ENCODE peak calls at places on chromosomes 12 and 14, in four cellular contexts. W is K562, I is GM12878, K is HepG2. P is an unnamed sample.

GRCh38 chr14:60734465-60735242 is at the start of gene MNAT1:
- DNase-seq in W (peak; percentile 25), I (peak; percentile 56), K (peak; percentile 66), P (peak; percentile 79)

GRCh38 chr12:42125372-42125767 is 19.3 kb downstream of the GXYLT1 start:
- DNase-seq in W (no peak), I (no peak), K (no peak), P (no peak)

GRCh38 chr14:95935228-95935822 is 58.7 kb downstream of the TUNAR start:
- DNase-seq in W (peak; percentile 24), I (no peak), K (peak; percentile 6), P (no peak)

GRCh38 chr14:104121142-104121541 is 17.2 kb upstream of the KIF26A start:
- DNase-seq in W (no peak), I (no peak), K (no peak), P (no peak)

GRCh38 chr12:6281081-6281809 is 29.2 kb upstream of the PLEKHG6 start:
- DNase-seq in W (no peak), I (no peak), K (no peak), P (no peak)

GRCh38 chr14:54226103-54226502 is 170.7 kb upstream of the CDKN3 start:
- DNase-seq in W (no peak), I (no peak), K (no peak), P (no peak)

GRCh38 chr14:73795466-73795865 is 56.2 kb upstream of the PTGR2 start:
- DNase-seq in W (no peak), I (no peak), K (no peak), P (no peak)

GRCh38 chr12:127120851-127121250 is 1146.1 kb upstream of the TMEM132C start:
- DNase-seq in W (no peak), I (no peak), K (no peak), P (no peak)

GRCh38 chr14:34741840-34742239 is 27.4 kb upstream of the CFL2 start:
- DNase-seq in W (no peak), I (no peak), K (no peak), P (no peak)

GRCh38 chr14:94646481-94646880 is 34.3 kb downstream of the SERPINA3 start:
- DNase-seq in W (no peak), I (no peak), K (no peak), P (no peak)

GRCh38 chr14:90999299-90999698 is 61.1 kb downstream of the RPS6KA5 start:
- DNase-seq in W (no peak), I (no peak), K (no peak), P (no peak)

GRCh38 chr12:121003650-121004049 is 12.6 kb downstream of the C12orf43 start:
- DNase-seq in W (no peak), I (no peak), K (peak; percentile 46), P (no peak)

GRCh38 chr14:56552615-56553014 is 27.0 kb upstream of the TMEM260 start:
- DNase-seq in W (no peak), I (no peak), K (no peak), P (no peak)

GRCh38 chr14:41285193-41285748 is 321.4 kb upstream of the LRFN5 start:
- DNase-seq in W (no peak), I (no peak), K (peak; percentile 40), P (no peak)

GRCh38 chr12:90010089-90010488 is 301.5 kb upstream of the ATP2B1 start:
- DNase-seq in W (no peak), I (no peak), K (no peak), P (no peak)

GRCh38 chr12:14902465-14902864 is 16.8 kb upstream of the MGP start:
- DNase-seq in W (no peak), I (no peak), K (no peak), P (no peak)

GRCh38 chr14:101102875-101103274 is 199.4 kb upstream of the RTL1 start:
- DNase-seq in W (no peak), I (no peak), K (no peak), P (peak; percentile 61)

GRCh38 chr12:81492131-81492720 is 266.9 kb downstream of the PPFIA2 start:
- DNase-seq in W (no peak), I (no peak), K (no peak), P (no peak)

GRCh38 chr14:106530423-106531107 is 1004.2 kb downstream of the TMEM121 start:
- DNase-seq in W (peak; percentile 21), I (peak; percentile 51), K (peak; percentile 5), P (no peak)

GRCh38 chr14:99718031-99718810 is 34.1 kb downstream of the CYP46A1 start:
- DNase-seq in W (no peak), I (peak; percentile 39), K (no peak), P (no peak)

GRCh38 chr12:56645201-56645716 is 525 bp downstream of the ATP5F1B start:
- DNase-seq in W (no peak), I (no peak), K (no peak), P (peak; percentile 29)

GRCh38 chr12:80441921-80442320 is 2.1 kb upstream of the PTPRQ start:
- DNase-seq in W (no peak), I (no peak), K (no peak), P (no peak)

GRCh38 chr12:105274571-105274970 is 38.6 kb upstream of the APPL2 start:
- DNase-seq in W (no peak), I (no peak), K (no peak), P (no peak)

GRCh38 chr12:125090437-125090836 is 25.2 kb downstream of the AACS start:
- DNase-seq in W (no peak), I (no peak), K (no peak), P (no peak)
- TF ChIP-seq REST in W (no peak), I (no peak), K (no peak), P (no peak)

DNA sequence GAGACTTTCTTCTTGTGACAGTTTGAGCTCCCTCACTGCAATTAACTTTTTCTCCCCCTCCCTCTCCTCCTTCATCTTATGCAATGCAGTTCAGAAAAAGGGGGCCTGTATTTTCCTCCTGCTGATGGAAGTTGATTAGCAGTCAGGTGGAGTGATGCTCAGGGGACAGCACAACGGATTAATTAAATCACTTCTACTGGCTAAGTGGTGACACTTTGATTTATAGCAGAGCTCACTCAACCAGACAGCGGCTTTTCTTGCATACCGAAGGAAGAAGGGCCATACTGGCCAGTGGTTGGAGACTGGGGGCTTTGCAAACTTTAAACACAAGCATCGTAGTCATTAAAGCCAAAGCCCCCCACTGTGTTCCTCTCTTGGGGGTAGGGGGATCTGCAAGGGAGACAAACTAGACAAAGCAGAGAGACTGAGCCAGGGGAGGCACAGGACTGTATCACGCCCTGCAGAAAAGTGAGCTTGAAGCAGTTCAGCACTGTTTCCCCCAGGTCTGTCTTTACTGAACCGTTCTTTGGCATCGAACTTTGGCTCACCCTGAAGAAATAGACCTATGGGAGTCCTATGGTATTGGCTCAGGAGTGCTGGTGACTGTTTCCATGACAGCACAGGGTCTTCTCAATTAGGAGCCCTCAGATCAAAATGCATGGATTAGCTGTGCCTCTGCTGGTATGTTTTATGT is 47.7 kb downstream of the SPRING1 start:
- DNase-seq in W (no peak), I (no peak), K (no peak), P (peak; percentile 43)
- TF ChIP-seq YY1 in W (no peak), I (no peak), K (no peak), P (no peak)

GRCh38 chr14:78152246-78153068 is 17.7 kb upstream of the NRXN3 start:
- DNase-seq in W (no peak), I (no peak), K (no peak), P (no peak)
- TF ChIP-seq FOXM1 in W (no peak), I (no peak), K (no peak), P (no peak)

GRCh38 chr14:67816326-67817009 is at the start of gene ZFYVE26:
- DNase-seq in W (peak; percentile 89), I (peak; percentile 98), K (peak; percentile 98), P (peak; percentile 91)
- TF ChIP-seq REST in W (no peak), I (no peak), K (no peak), P (peak; percentile 21)

GRCh38 chr14:89648510-89648909 is 231.5 kb upstream of the FOXN3 start:
- DNase-seq in W (no peak), I (no peak), K (peak; percentile 20), P (no peak)

GRCh38 chr14:89652352-89652751 is 235.3 kb upstream of the FOXN3 start:
- DNase-seq in W (no peak), I (no peak), K (no peak), P (no peak)

GRCh38 chr14:89648924-89649323 is 231.9 kb upstream of the FOXN3 start:
- DNase-seq in W (no peak), I (no peak), K (no peak), P (no peak)

GRCh38 chr14:89651805-89652204 is 234.8 kb upstream of the FOXN3 start:
- DNase-seq in W (no peak), I (no peak), K (no peak), P (peak; percentile 44)

GRCh38 chr14:89650077-89650978 is 233.3 kb upstream of the FOXN3 start:
- DNase-seq in W (no peak), I (no peak), K (no peak), P (no peak)
- TF ChIP-seq YY1 in W (no peak), I (no peak), K (no peak), P (no peak)

GRCh38 chr14:58730793-58731464 is 93.2 kb downstream of the DACT1 start:
- DNase-seq in W (no peak), I (no peak), K (no peak), P (no peak)

GRCh38 chr14:58722433-58722832 is 84.7 kb downstream of the DACT1 start:
- DNase-seq in W (no peak), I (no peak), K (no peak), P (no peak)

GRCh38 chr14:58724702-58725101 is 86.9 kb downstream of the DACT1 start:
- DNase-seq in W (no peak), I (no peak), K (no peak), P (no peak)

GRCh38 chr14:58725226-58725625 is 87.5 kb downstream of the DACT1 start:
- DNase-seq in W (no peak), I (no peak), K (no peak), P (no peak)
- TF ChIP-seq FOXM1 in W (no peak), I (no peak), K (no peak), P (no peak)

DNA sequence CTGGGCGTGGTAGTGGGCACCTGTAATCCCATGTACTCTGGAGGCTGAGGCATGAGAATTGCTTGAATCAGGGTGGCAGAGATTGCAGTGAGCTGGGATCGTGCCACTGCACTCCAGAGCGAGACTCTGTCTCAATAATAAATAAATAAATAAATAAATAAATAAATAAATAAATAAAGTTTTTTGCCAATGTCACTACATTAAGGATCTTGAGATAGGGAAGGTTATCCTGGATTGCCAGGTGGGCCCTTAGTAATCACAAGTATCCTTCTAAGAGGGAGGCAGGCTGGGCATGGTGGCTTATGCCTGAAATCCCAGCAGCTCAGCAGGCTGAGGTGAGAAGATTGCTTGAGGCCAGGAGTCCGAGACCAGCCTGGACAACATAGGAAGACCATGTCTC is 4.5 kb upstream of the FBXW8 start:
- DNase-seq in W (no peak), I (no peak), K (no peak), P (no peak)
- TF ChIP-seq REST in W (no peak), I (no peak), K (no peak), P (no peak)

GRCh38 chr12:11754256-11754655 is 104.8 kb downstream of the ETV6 start:
- DNase-seq in W (no peak), I (no peak), K (no peak), P (no peak)

GRCh38 chr12:11752403-11753150 is 103.1 kb downstream of the ETV6 start:
- DNase-seq in W (no peak), I (no peak), K (no peak), P (no peak)

GRCh38 chr12:11753826-11754225 is 104.4 kb downstream of the ETV6 start:
- DNase-seq in W (no peak), I (no peak), K (no peak), P (no peak)

GRCh38 chr12:11755311-11755930 is 105.9 kb downstream of the ETV6 start:
- DNase-seq in W (no peak), I (no peak), K (no peak), P (no peak)

GRCh38 chr12:11753151-11753501 is 103.7 kb downstream of the ETV6 start:
- DNase-seq in W (no peak), I (no peak), K (no peak), P (no peak)
- TF ChIP-seq YY1 in W (no peak), I (no peak), K (no peak), P (no peak)

P was measured in SK-N-SH.